ENCODE peak calls at places on chromosomes 5 and 9, in five cellular contexts. L, B, D, S and Y are unnamed samples.

GRCh38 chr9:37976714-37977477 is 73.0 kb upstream of the SLC25A51 start:
- DNase-seq in L (no peak), B (no peak), D (no peak), S (no peak), Y (no peak)

GRCh38 chr5:1519631-1520141 is 4.1 kb downstream of the LPCAT1 start:
- DNase-seq in L (no peak), B (no peak), D (no peak), S (no peak), Y (no peak)

GRCh38 chr5:149860801-149861322 is 83.7 kb downstream of the PDE6A start:
- DNase-seq in L (peak), B (peak), D (no peak), S (no peak), Y (no peak)

GRCh38 chr9:14661421-14662059 is 31.7 kb downstream of the ZDHHC21 start:
- DNase-seq in L (peak), B (no peak), D (peak), S (peak), Y (no peak)

GRCh38 chr5:72046106-72046505 is 61.2 kb upstream of the MAP1B start:
- DNase-seq in L (no peak), B (no peak), D (no peak), S (no peak), Y (no peak)

GRCh38 chr5:72485366-72486052 is 21.7 kb downstream of the ZNF366 start:
- DNase-seq in L (no peak), B (no peak), D (no peak), S (no peak), Y (no peak)

GRCh38 chr5:76358-77169 is 15.4 kb upstream of the PLEKHG4B start:
- DNase-seq in L (no peak), B (no peak), D (no peak), S (no peak), Y (no peak)

GRCh38 chr5:86030753-86031152 is 587.0 kb upstream of the COX7C start:
- DNase-seq in L (no peak), B (no peak), D (no peak), S (no peak), Y (no peak)

GRCh38 chr5:53243403-53243802 is 133.8 kb upstream of the MOCS2 start:
- DNase-seq in L (no peak), B (no peak), D (no peak), S (no peak), Y (no peak)

GRCh38 chr9:133572821-133573361 is 36.3 kb downstream of the FAM163B start:
- DNase-seq in L (no peak), B (no peak), D (no peak), S (no peak), Y (no peak)

GRCh38 chr5:102971693-102972293 is 148.1 kb downstream of the GIN1 start:
- DNase-seq in L (peak), B (no peak), D (peak), S (no peak), Y (peak)

GRCh38 chr9:131776473-131776872 is 36.6 kb upstream of the RAPGEF1 start:
- DNase-seq in L (peak), B (no peak), D (peak), S (peak), Y (peak)

GRCh38 chr5:82259172-82259800 is 18.9 kb downstream of the RPS23 start:
- DNase-seq in L (peak), B (no peak), D (no peak), S (no peak), Y (peak)

GRCh38 chr5:99243111-99243510 is 314.3 kb upstream of the CHD1 start:
- DNase-seq in L (no peak), B (no peak), D (no peak), S (no peak), Y (no peak)

GRCh38 chr5:132446621-132447020 is 44.0 kb downstream of the IRF1 start:
- DNase-seq in L (no peak), B (no peak), D (no peak), S (no peak), Y (no peak)

GRCh38 chr9:135566552-135566951 is 5.0 kb downstream of the PAEP start:
- DNase-seq in L (no peak), B (no peak), D (no peak), S (no peak), Y (no peak)

GRCh38 chr5:66307647-66308257 is 163.7 kb downstream of the SREK1 start:
- DNase-seq in L (peak), B (no peak), D (peak), S (peak), Y (peak)

GRCh38 chr9:79658926-79659325 is 87.2 kb downstream of the TLE4 start:
- DNase-seq in L (no peak), B (no peak), D (no peak), S (no peak), Y (no peak)

GRCh38 chr5:175840050-175840841 is 31.1 kb upstream of the CPLX2 start:
- DNase-seq in L (peak), B (no peak), D (peak), S (peak), Y (no peak)

GRCh38 chr5:128331261-128331660 is 206.8 kb downstream of the FBN2 start:
- DNase-seq in L (no peak), B (no peak), D (no peak), S (no peak), Y (no peak)

GRCh38 chr5:179840766-179841165 is 17.9 kb downstream of the MRNIP start:
- DNase-seq in L (no peak), B (no peak), D (no peak), S (no peak), Y (no peak)

DNA sequence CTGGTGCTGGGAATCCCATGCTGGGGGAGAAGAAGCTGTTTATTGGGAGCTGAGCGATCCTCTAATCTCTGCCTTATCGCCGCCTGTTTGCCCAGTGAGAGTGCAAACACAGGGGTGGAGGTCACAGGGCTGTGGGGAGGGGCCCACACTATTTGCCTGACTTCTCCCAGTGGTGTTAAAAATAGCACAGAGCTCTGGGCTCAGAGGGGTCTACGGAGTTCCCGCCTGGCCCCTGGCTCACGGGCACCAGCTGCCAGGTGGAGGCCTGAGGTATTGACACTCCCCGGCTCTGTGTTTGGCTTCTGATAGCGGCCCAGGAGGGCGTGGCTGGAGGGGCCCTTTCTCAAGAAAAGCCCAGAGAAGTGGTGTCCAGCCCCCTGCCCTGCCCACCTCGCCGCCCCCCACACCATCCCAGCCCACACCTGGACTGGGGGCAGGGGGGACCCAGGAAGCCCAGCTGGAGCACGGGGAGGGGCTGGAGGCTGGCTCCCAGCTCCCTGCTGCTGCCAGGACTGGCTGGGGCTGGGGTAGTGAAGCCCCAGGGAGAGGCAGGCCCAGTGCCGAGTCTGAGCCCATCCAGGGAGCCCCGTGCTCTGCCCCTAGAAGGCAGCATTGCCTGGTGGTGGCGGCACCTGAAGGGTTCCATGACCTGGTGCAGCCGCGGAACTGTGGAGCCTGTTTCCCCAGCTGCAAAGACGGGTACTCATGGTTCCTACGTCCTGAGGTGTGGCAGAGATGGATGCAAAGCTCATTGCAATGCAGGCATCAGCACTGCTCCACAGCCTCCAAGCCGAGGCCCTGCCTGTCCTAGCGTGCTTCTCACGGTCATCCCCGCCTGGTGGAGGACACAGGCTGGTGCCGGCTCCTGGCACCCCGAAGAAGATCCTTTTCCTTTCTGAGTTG is 35.7 kb upstream of the EGFL7 start:
- DNase-seq in L (no peak), B (no peak), D (peak), S (no peak), Y (no peak)
- TF ChIP-seq REST in L (no peak), B (no peak), D (peak), S (no peak), Y (no peak)

DNA sequence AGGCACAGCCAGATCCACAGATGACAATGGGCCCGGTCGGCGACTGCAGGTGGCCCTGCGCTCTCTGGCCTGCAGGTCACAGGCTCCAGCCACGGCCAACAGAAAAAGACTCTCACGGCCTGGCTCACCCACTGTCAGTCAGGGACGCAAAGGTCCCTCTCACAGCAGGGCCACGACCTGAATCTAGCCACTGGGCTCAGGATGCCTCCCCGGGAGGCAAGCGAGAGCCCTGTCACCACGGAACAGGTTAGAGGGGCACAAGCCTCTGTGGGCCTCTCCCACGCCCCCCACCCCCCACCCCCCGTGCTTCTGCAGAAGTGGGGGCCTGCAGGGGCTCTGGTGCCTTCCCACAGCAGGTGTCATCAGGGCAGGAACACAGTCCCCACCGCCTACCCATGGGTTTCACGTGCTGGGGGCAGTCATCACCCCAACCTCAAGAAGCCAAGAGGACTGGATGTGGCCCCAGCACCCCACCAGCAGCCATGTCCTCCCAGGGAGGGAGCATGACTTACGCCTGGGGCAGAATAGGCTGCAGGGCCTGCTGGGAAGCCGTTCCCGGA is 17.3 kb upstream of the EGFL7 start:
- DNase-seq in L (no peak), B (no peak), D (no peak), S (peak), Y (no peak)
- TF ChIP-seq CEBPB in L (no peak), B (no peak), D (no peak), S (no peak), Y (no peak)

DNA sequence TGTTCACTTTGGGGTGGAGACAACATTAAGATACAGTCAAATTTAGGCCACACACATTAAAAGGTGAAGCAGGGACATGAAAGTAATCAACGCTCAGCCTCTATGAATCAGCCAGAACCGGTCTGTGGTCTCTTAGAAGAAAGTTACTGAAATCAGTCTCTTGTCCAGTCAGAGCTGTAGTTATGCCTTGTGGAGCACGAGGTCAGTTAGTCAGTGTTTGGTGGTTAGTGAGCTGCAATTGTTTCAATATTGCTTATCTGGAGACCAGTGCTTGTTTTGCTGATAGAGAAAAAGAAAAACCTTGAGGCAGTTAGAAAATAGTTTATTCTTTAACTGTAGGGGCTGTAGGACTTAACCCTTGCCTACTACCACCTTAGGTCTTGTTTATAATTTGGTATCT is 157.8 kb upstream of the RASEF start:
- DNase-seq in L (no peak), B (peak), D (peak), S (no peak), Y (no peak)
- H3K27ac ChIP-seq in L (no peak), B (no peak), D (no peak), S (no peak), Y (no peak)

GRCh38 chr5:55101556-55102276 is 730 bp upstream of the GZMA start:
- DNase-seq in L (no peak), B (no peak), D (no peak), S (no peak), Y (no peak)

GRCh38 chr5:55104966-55105701 is 2.7 kb downstream of the GZMA start:
- DNase-seq in L (no peak), B (no peak), D (no peak), S (no peak), Y (no peak)

GRCh38 chr5:55104036-55104767 is 1.8 kb downstream of the GZMA start:
- DNase-seq in L (no peak), B (no peak), D (no peak), S (no peak), Y (no peak)

GRCh38 chr5:55096860-55097259 is 5.6 kb upstream of the GZMA start:
- DNase-seq in L (no peak), B (no peak), D (no peak), S (no peak), Y (no peak)

DNA sequence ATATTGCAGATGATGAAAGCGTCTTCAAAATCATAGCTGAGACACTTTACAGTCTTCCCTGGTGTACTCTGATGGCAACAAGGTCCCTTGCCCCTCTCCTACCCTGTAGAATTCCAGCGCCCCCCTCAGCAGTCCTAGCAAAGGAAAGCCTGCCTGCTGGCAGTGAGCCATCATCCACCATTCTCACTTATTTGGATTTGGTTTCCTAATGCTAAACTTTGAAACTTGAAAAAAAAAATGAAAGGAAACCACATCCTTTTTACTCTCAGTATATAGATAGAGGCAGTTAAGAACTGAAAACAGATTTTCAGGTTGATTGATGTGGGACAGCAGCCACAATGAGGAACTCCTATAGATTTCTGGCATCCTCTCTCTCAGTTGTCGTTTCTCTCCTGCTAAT is at the start of gene GZMA:
- DNase-seq in L (no peak), B (no peak), D (no peak), S (no peak), Y (no peak)
- TF ChIP-seq REST in L (no peak), B (no peak), D (no peak), S (no peak), Y (no peak)

GRCh38 chr9:97366889-97367288 is 45.0 kb upstream of the TDRD7 start:
- DNase-seq in L (no peak), B (no peak), D (no peak), S (no peak), Y (no peak)

GRCh38 chr9:97365634-97366033 is 46.3 kb upstream of the TDRD7 start:
- DNase-seq in L (no peak), B (no peak), D (no peak), S (no peak), Y (no peak)

GRCh38 chr9:97368964-97369363 is 42.9 kb upstream of the TDRD7 start:
- DNase-seq in L (no peak), B (no peak), D (no peak), S (no peak), Y (no peak)

GRCh38 chr9:97366476-97366875 is 45.4 kb upstream of the TDRD7 start:
- DNase-seq in L (no peak), B (no peak), D (no peak), S (no peak), Y (no peak)

DNA sequence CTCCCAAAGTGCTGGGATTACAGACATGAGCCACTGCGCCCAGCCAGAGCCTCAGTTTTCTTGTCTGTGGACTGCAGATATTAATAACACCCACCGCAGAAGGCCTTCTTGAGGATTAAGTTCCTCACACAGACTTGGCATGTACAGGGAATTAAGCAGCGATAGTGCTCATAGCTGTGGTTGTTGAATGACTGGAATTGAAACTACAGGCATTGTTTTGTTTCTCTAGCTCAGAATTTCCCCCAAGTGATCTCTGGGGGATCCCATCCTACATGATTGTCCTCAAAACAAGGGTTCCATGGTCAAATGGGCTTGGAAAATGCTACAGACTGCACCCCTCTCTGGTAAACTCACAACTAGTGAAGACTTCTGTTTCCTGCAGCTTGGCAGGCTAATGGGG is 44.2 kb upstream of the TDRD7 start:
- DNase-seq in L (no peak), B (peak), D (no peak), S (no peak), Y (no peak)
- TF ChIP-seq CEBPB in L (no peak), B (no peak), D (no peak), S (no peak), Y (no peak)

DNA sequence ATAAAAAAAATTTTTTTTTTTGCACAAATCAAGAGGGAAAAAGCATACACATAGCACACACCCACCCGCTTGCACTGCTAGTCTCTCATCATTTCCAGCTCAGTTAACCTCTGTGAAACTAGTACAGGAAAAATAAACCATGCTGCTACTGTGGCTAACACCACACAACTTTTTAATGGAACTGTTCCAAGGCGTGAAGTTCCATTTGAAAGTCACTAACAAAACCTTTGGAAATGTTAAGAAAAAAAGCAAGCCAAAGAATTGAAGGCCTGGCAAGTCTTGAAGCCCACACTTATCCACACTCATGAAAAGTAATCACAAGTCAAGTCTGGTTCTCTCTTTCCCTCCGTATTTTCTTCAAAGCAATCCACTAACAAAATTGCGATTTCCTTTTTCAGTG is 116.3 kb downstream of the FANCC start:
- DNase-seq in L (no peak), B (no peak), D (no peak), S (no peak), Y (no peak)
- H3K27ac ChIP-seq in L (no peak), B (no peak), D (no peak), S (no peak), Y (no peak)

GRCh38 chr5:167845952-167846351 is 445.5 kb upstream of the WWC1 start:
- DNase-seq in L (no peak), B (no peak), D (no peak), S (no peak), Y (no peak)
- TF ChIP-seq REST in L (no peak), B (no peak), D (no peak), S (no peak), Y (no peak)

GRCh38 chr9:103789686-103790085 is 304.4 kb upstream of the SMC2 start:
- DNase-seq in L (peak), B (no peak), D (peak), S (no peak), Y (no peak)
- TF ChIP-seq CEBPB in L (no peak), B (no peak), D (no peak), S (no peak), Y (no peak)

GRCh38 chr9:76891874-76892273 is 14.0 kb downstream of the PRUNE2 start:
- DNase-seq in L (no peak), B (no peak), D (no peak), S (no peak), Y (no peak)
- H3K27ac ChIP-seq in L (no peak), B (no peak), D (no peak), S (no peak), Y (no peak)

GRCh38 chr5:61234019-61234418 is 71.8 kb upstream of the SMIM15 start:
- DNase-seq in L (no peak), B (no peak), D (no peak), S (no peak), Y (no peak)
- TF ChIP-seq REST in L (no peak), B (no peak), D (no peak), S (no peak), Y (no peak)